ENCODE peak calls at places on chromosome 5, in eight cellular contexts. N is left kidney, W is AG20443, X is endothelial cell, B is C1 segment of cervical spinal cord, C is heart left ventricle, U is AG04450, R is astrocyte of the spinal cord. L is an unnamed sample.
A peak's percentile ranks its signal among the peaks of the same experiment; 100 is the strongest.

GRCh38 chr5:90301248-90301647 is 108.3 kb downstream of the CETN3 start:
- DNase-seq in C (no peak), R (no peak), U (no peak), B (no peak), N (no peak), W (no peak), X (no peak), L (no peak)

GRCh38 chr5:181173027-181173419 is 25.6 kb downstream of the OR2V2 start:
- DNase-seq in X (no peak), U (no peak), B (no peak), W (no peak), N (no peak), C (peak; percentile 13), R (no peak), L (no peak)

GRCh38 chr5:65742565-65743231 is 20.7 kb downstream of the NLN start:
- DNase-seq in C (no peak), U (peak; percentile 60), X (peak; percentile 18), W (peak; percentile 75), R (peak; percentile 86), B (no peak), N (peak; percentile 59), L (no peak)

GRCh38 chr5:10733426-10733825 is 27.6 kb downstream of the DAP start:
- DNase-seq in X (no peak), U (no peak), R (no peak), B (no peak), W (no peak), C (no peak), N (no peak), L (no peak)

GRCh38 chr5:173663810-173664526 is 47.5 kb upstream of the BOD1 start:
- DNase-seq in B (no peak), N (peak; percentile 75), U (no peak), W (peak; percentile 58), C (peak; percentile 68), X (peak; percentile 53), R (peak; percentile 10), L (no peak)

GRCh38 chr5:74179701-74180100 is 460.8 kb downstream of the ENC1 start:
- DNase-seq in B (no peak), R (no peak), N (no peak), W (no peak), C (no peak), X (no peak), U (no peak), L (no peak)

GRCh38 chr5:5179597-5179996 is 39.5 kb downstream of the ADAMTS16 start:
- DNase-seq in B (no peak), U (no peak), X (no peak), C (no peak), N (no peak), W (no peak), R (no peak), L (no peak)

GRCh38 chr5:58458851-58459275 is 1.0 kb downstream of the PLK2 start:
- DNase-seq in R (peak; percentile 57), C (no peak), N (no peak), W (no peak), B (no peak), X (no peak), U (no peak), L (no peak)

GRCh38 chr5:144309265-144309664 is 138.6 kb downstream of the KCTD16 start:
- DNase-seq in U (no peak), R (no peak), B (no peak), N (peak; percentile 24), X (no peak), C (no peak), W (no peak), L (no peak)

GRCh38 chr5:149450199-149450598 is 71.1 kb upstream of the IL17B start:
- DNase-seq in W (peak; percentile 82), N (no peak), C (peak; percentile 88), B (no peak), U (peak; percentile 44), R (peak; percentile 65), X (no peak), L (peak; percentile 60)

GRCh38 chr5:105905392-105905791 is 1765.3 kb downstream of the EFNA5 start:
- DNase-seq in C (no peak), R (no peak), X (no peak), B (no peak), N (no peak), W (no peak), U (no peak), L (no peak)

GRCh38 chr5:55232985-55233928 is at the start of gene CCNO:
- DNase-seq in B (no peak), X (peak; percentile 64), R (peak; percentile 73), U (no peak), C (peak; percentile 78), W (peak; percentile 92), N (peak; percentile 92), L (peak; percentile 80)

GRCh38 chr5:138408023-138408422 is 30.8 kb upstream of the REEP2 start:
- DNase-seq in U (no peak), R (no peak), N (no peak), C (no peak), X (no peak), B (no peak), W (no peak), L (peak; percentile 14)

GRCh38 chr5:179355976-179356968 is 11.0 kb upstream of the ADAMTS2 start:
- DNase-seq in C (peak; percentile 16), R (no peak), N (no peak), B (no peak), X (no peak), U (no peak), W (peak; percentile 42), L (no peak)

GRCh38 chr5:400282-401215 is 42.4 kb upstream of the EXOC3 start:
- DNase-seq in N (no peak), R (peak; percentile 40), U (no peak), W (peak; percentile 78), X (no peak), B (no peak), C (peak; percentile 60), L (no peak)

GRCh38 chr5:90562331-90562730 is 3.7 kb downstream of the ADGRV1 start:
- DNase-seq in U (no peak), B (no peak), R (no peak), W (no peak), N (peak; percentile 5), C (no peak), X (no peak), L (no peak)

GRCh38 chr5:157026789-157027424 is 32.0 kb downstream of the HAVCR1 start:
- DNase-seq in W (peak; percentile 30), U (no peak), C (no peak), N (peak; percentile 56), R (no peak), X (no peak), B (no peak), L (peak; percentile 20)

GRCh38 chr5:143657814-143658395 is 154.1 kb upstream of the HMHB1 start:
- DNase-seq in C (no peak), U (no peak), N (peak; percentile 59), B (no peak), X (no peak), R (no peak), W (no peak), L (no peak)

GRCh38 chr5:131379071-131379538 is 115.3 kb downstream of the CDC42SE2 start:
- DNase-seq in R (peak; percentile 31), W (no peak), X (no peak), N (no peak), U (no peak), B (no peak), C (no peak), L (no peak)

GRCh38 chr5:96816430-96816939 is 8.7 kb upstream of the ERAP1 start:
- DNase-seq in B (no peak), X (no peak), N (no peak), R (no peak), U (no peak), C (no peak), W (no peak), L (peak; percentile 35)

L was measured in transverse colon.